ENCODE peak calls at places on chromosomes 11 and 22, in eight cellular contexts. One of them, this sample, is unnamed.

GRCh38 chr11:4181780-4182721 is 87.5 kb downstream of the RRM1 start:
- DNase-seq in PC-3: peak
- DNase-seq in C1 segment of cervical spinal cord: no peak
- DNase-seq in activated CD4-positive, alpha-beta T cell treated with anti-CD3 and anti-CD28 coated beads, Interleukin-2, amount 50 U/mL, for 1 hour: peak
- DNase-seq in stimulated activated CD4-positive, alpha-beta T cell treated with anti-CD3 and anti-CD28 coated beads, Interleukin-1b, Interleukin-23, amount 100 ng/mL, for 24 hours: no peak
- DNase-seq in activated T-cell treated with anti-CD3 and anti-CD28 coated beads, Interleukin-2, amount 50 U/mL, for 72 hours: peak
- DNase-seq in HFFc6: peak
- DNase-seq in HTR-8/SVneo: peak
- DNase-seq in this sample: peak

GRCh38 chr11:46353706-46354105 is 6.4 kb downstream of the DGKZ start:
- DNase-seq in PC-3: no peak
- DNase-seq in C1 segment of cervical spinal cord: no peak
- DNase-seq in activated CD4-positive, alpha-beta T cell treated with anti-CD3 and anti-CD28 coated beads, Interleukin-2, amount 50 U/mL, for 1 hour: no peak
- DNase-seq in stimulated activated CD4-positive, alpha-beta T cell treated with anti-CD3 and anti-CD28 coated beads, Interleukin-1b, Interleukin-23, amount 100 ng/mL, for 24 hours: peak
- DNase-seq in activated T-cell treated with anti-CD3 and anti-CD28 coated beads, Interleukin-2, amount 50 U/mL, for 72 hours: peak
- DNase-seq in HFFc6: no peak
- DNase-seq in HTR-8/SVneo: no peak
- DNase-seq in this sample: no peak

GRCh38 chr11:71084306-71085012 is 167.9 kb downstream of the SHANK2 start:
- DNase-seq in PC-3: no peak
- DNase-seq in C1 segment of cervical spinal cord: no peak
- DNase-seq in activated CD4-positive, alpha-beta T cell treated with anti-CD3 and anti-CD28 coated beads, Interleukin-2, amount 50 U/mL, for 1 hour: no peak
- DNase-seq in stimulated activated CD4-positive, alpha-beta T cell treated with anti-CD3 and anti-CD28 coated beads, Interleukin-1b, Interleukin-23, amount 100 ng/mL, for 24 hours: no peak
- DNase-seq in activated T-cell treated with anti-CD3 and anti-CD28 coated beads, Interleukin-2, amount 50 U/mL, for 72 hours: no peak
- DNase-seq in HFFc6: no peak
- DNase-seq in HTR-8/SVneo: no peak
- DNase-seq in this sample: no peak

GRCh38 chr22:19466126-19466716 is 12.8 kb downstream of the UFD1 start:
- DNase-seq in PC-3: no peak
- DNase-seq in C1 segment of cervical spinal cord: no peak
- DNase-seq in activated CD4-positive, alpha-beta T cell treated with anti-CD3 and anti-CD28 coated beads, Interleukin-2, amount 50 U/mL, for 1 hour: no peak
- DNase-seq in stimulated activated CD4-positive, alpha-beta T cell treated with anti-CD3 and anti-CD28 coated beads, Interleukin-1b, Interleukin-23, amount 100 ng/mL, for 24 hours: no peak
- DNase-seq in activated T-cell treated with anti-CD3 and anti-CD28 coated beads, Interleukin-2, amount 50 U/mL, for 72 hours: no peak
- DNase-seq in HFFc6: no peak
- DNase-seq in HTR-8/SVneo: no peak
- DNase-seq in this sample: no peak

GRCh38 chr11:108027057-108027456 is 18.4 kb downstream of the CUL5 start:
- DNase-seq in PC-3: no peak
- DNase-seq in C1 segment of cervical spinal cord: no peak
- DNase-seq in activated CD4-positive, alpha-beta T cell treated with anti-CD3 and anti-CD28 coated beads, Interleukin-2, amount 50 U/mL, for 1 hour: no peak
- DNase-seq in stimulated activated CD4-positive, alpha-beta T cell treated with anti-CD3 and anti-CD28 coated beads, Interleukin-1b, Interleukin-23, amount 100 ng/mL, for 24 hours: no peak
- DNase-seq in activated T-cell treated with anti-CD3 and anti-CD28 coated beads, Interleukin-2, amount 50 U/mL, for 72 hours: no peak
- DNase-seq in HFFc6: no peak
- DNase-seq in HTR-8/SVneo: no peak
- DNase-seq in this sample: no peak

GRCh38 chr22:28052818-28053217 is 133.8 kb upstream of the PITPNB start:
- DNase-seq in PC-3: no peak
- DNase-seq in C1 segment of cervical spinal cord: no peak
- DNase-seq in activated CD4-positive, alpha-beta T cell treated with anti-CD3 and anti-CD28 coated beads, Interleukin-2, amount 50 U/mL, for 1 hour: no peak
- DNase-seq in stimulated activated CD4-positive, alpha-beta T cell treated with anti-CD3 and anti-CD28 coated beads, Interleukin-1b, Interleukin-23, amount 100 ng/mL, for 24 hours: no peak
- DNase-seq in activated T-cell treated with anti-CD3 and anti-CD28 coated beads, Interleukin-2, amount 50 U/mL, for 72 hours: no peak
- DNase-seq in HFFc6: no peak
- DNase-seq in HTR-8/SVneo: no peak
- DNase-seq in this sample: no peak

GRCh38 chr22:27867958-27868737 is 50.9 kb downstream of the PITPNB start:
- DNase-seq in PC-3: no peak
- DNase-seq in C1 segment of cervical spinal cord: no peak
- DNase-seq in activated CD4-positive, alpha-beta T cell treated with anti-CD3 and anti-CD28 coated beads, Interleukin-2, amount 50 U/mL, for 1 hour: no peak
- DNase-seq in stimulated activated CD4-positive, alpha-beta T cell treated with anti-CD3 and anti-CD28 coated beads, Interleukin-1b, Interleukin-23, amount 100 ng/mL, for 24 hours: no peak
- DNase-seq in activated T-cell treated with anti-CD3 and anti-CD28 coated beads, Interleukin-2, amount 50 U/mL, for 72 hours: no peak
- DNase-seq in HFFc6: no peak
- DNase-seq in HTR-8/SVneo: no peak
- DNase-seq in this sample: no peak

GRCh38 chr11:7569044-7569443 is 55.2 kb downstream of the PPFIBP2 start:
- DNase-seq in PC-3: no peak
- DNase-seq in C1 segment of cervical spinal cord: no peak
- DNase-seq in activated CD4-positive, alpha-beta T cell treated with anti-CD3 and anti-CD28 coated beads, Interleukin-2, amount 50 U/mL, for 1 hour: no peak
- DNase-seq in stimulated activated CD4-positive, alpha-beta T cell treated with anti-CD3 and anti-CD28 coated beads, Interleukin-1b, Interleukin-23, amount 100 ng/mL, for 24 hours: no peak
- DNase-seq in activated T-cell treated with anti-CD3 and anti-CD28 coated beads, Interleukin-2, amount 50 U/mL, for 72 hours: no peak
- DNase-seq in HFFc6: no peak
- DNase-seq in HTR-8/SVneo: no peak
- DNase-seq in this sample: no peak

GRCh38 chr22:18057568-18058209 is 20.1 kb upstream of the PEX26 start:
- DNase-seq in PC-3: peak
- DNase-seq in C1 segment of cervical spinal cord: peak
- DNase-seq in activated CD4-positive, alpha-beta T cell treated with anti-CD3 and anti-CD28 coated beads, Interleukin-2, amount 50 U/mL, for 1 hour: no peak
- DNase-seq in stimulated activated CD4-positive, alpha-beta T cell treated with anti-CD3 and anti-CD28 coated beads, Interleukin-1b, Interleukin-23, amount 100 ng/mL, for 24 hours: no peak
- DNase-seq in activated T-cell treated with anti-CD3 and anti-CD28 coated beads, Interleukin-2, amount 50 U/mL, for 72 hours: no peak
- DNase-seq in HFFc6: peak
- DNase-seq in HTR-8/SVneo: peak
- DNase-seq in this sample: no peak

GRCh38 chr11:123212406-123212805 is 17.4 kb upstream of the CLMP start:
- DNase-seq in PC-3: no peak
- DNase-seq in C1 segment of cervical spinal cord: no peak
- DNase-seq in activated CD4-positive, alpha-beta T cell treated with anti-CD3 and anti-CD28 coated beads, Interleukin-2, amount 50 U/mL, for 1 hour: no peak
- DNase-seq in stimulated activated CD4-positive, alpha-beta T cell treated with anti-CD3 and anti-CD28 coated beads, Interleukin-1b, Interleukin-23, amount 100 ng/mL, for 24 hours: no peak
- DNase-seq in activated T-cell treated with anti-CD3 and anti-CD28 coated beads, Interleukin-2, amount 50 U/mL, for 72 hours: no peak
- DNase-seq in HFFc6: no peak
- DNase-seq in HTR-8/SVneo: no peak
- DNase-seq in this sample: no peak

GRCh38 chr11:75345455-75346224 is 5.8 kb downstream of the ARRB1 start:
- DNase-seq in PC-3: no peak
- DNase-seq in C1 segment of cervical spinal cord: no peak
- DNase-seq in activated CD4-positive, alpha-beta T cell treated with anti-CD3 and anti-CD28 coated beads, Interleukin-2, amount 50 U/mL, for 1 hour: no peak
- DNase-seq in stimulated activated CD4-positive, alpha-beta T cell treated with anti-CD3 and anti-CD28 coated beads, Interleukin-1b, Interleukin-23, amount 100 ng/mL, for 24 hours: no peak
- DNase-seq in activated T-cell treated with anti-CD3 and anti-CD28 coated beads, Interleukin-2, amount 50 U/mL, for 72 hours: peak
- DNase-seq in HFFc6: no peak
- DNase-seq in HTR-8/SVneo: no peak
- DNase-seq in this sample: no peak

GRCh38 chr11:117929568-117930207 is 486 bp upstream of the TMPRSS13 start:
- DNase-seq in PC-3: no peak
- DNase-seq in C1 segment of cervical spinal cord: no peak
- DNase-seq in activated CD4-positive, alpha-beta T cell treated with anti-CD3 and anti-CD28 coated beads, Interleukin-2, amount 50 U/mL, for 1 hour: no peak
- DNase-seq in stimulated activated CD4-positive, alpha-beta T cell treated with anti-CD3 and anti-CD28 coated beads, Interleukin-1b, Interleukin-23, amount 100 ng/mL, for 24 hours: no peak
- DNase-seq in activated T-cell treated with anti-CD3 and anti-CD28 coated beads, Interleukin-2, amount 50 U/mL, for 72 hours: no peak
- DNase-seq in HFFc6: no peak
- DNase-seq in HTR-8/SVneo: no peak
- DNase-seq in this sample: no peak

GRCh38 chr22:28773461-28773867 is 969 bp downstream of the CCDC117 start:
- DNase-seq in PC-3: no peak
- DNase-seq in C1 segment of cervical spinal cord: no peak
- DNase-seq in activated CD4-positive, alpha-beta T cell treated with anti-CD3 and anti-CD28 coated beads, Interleukin-2, amount 50 U/mL, for 1 hour: no peak
- DNase-seq in stimulated activated CD4-positive, alpha-beta T cell treated with anti-CD3 and anti-CD28 coated beads, Interleukin-1b, Interleukin-23, amount 100 ng/mL, for 24 hours: no peak
- DNase-seq in activated T-cell treated with anti-CD3 and anti-CD28 coated beads, Interleukin-2, amount 50 U/mL, for 72 hours: peak
- DNase-seq in HFFc6: peak
- DNase-seq in HTR-8/SVneo: no peak
- DNase-seq in this sample: no peak

GRCh38 chr22:31532060-31532459 is 35.7 kb downstream of the SFI1 start:
- DNase-seq in PC-3: no peak
- DNase-seq in C1 segment of cervical spinal cord: no peak
- DNase-seq in activated CD4-positive, alpha-beta T cell treated with anti-CD3 and anti-CD28 coated beads, Interleukin-2, amount 50 U/mL, for 1 hour: no peak
- DNase-seq in stimulated activated CD4-positive, alpha-beta T cell treated with anti-CD3 and anti-CD28 coated beads, Interleukin-1b, Interleukin-23, amount 100 ng/mL, for 24 hours: no peak
- DNase-seq in activated T-cell treated with anti-CD3 and anti-CD28 coated beads, Interleukin-2, amount 50 U/mL, for 72 hours: no peak
- DNase-seq in HFFc6: peak
- DNase-seq in HTR-8/SVneo: no peak
- DNase-seq in this sample: no peak

GRCh38 chr11:73542175-73542574 is 55.7 kb downstream of the FAM168A start:
- DNase-seq in PC-3: no peak
- DNase-seq in C1 segment of cervical spinal cord: no peak
- DNase-seq in activated CD4-positive, alpha-beta T cell treated with anti-CD3 and anti-CD28 coated beads, Interleukin-2, amount 50 U/mL, for 1 hour: no peak
- DNase-seq in stimulated activated CD4-positive, alpha-beta T cell treated with anti-CD3 and anti-CD28 coated beads, Interleukin-1b, Interleukin-23, amount 100 ng/mL, for 24 hours: no peak
- DNase-seq in activated T-cell treated with anti-CD3 and anti-CD28 coated beads, Interleukin-2, amount 50 U/mL, for 72 hours: no peak
- DNase-seq in HFFc6: no peak
- DNase-seq in HTR-8/SVneo: no peak
- DNase-seq in this sample: no peak

GRCh38 chr11:36333897-36334296 is 37.8 kb downstream of the PRR5L start:
- DNase-seq in PC-3: peak
- DNase-seq in C1 segment of cervical spinal cord: no peak
- DNase-seq in activated CD4-positive, alpha-beta T cell treated with anti-CD3 and anti-CD28 coated beads, Interleukin-2, amount 50 U/mL, for 1 hour: no peak
- DNase-seq in stimulated activated CD4-positive, alpha-beta T cell treated with anti-CD3 and anti-CD28 coated beads, Interleukin-1b, Interleukin-23, amount 100 ng/mL, for 24 hours: no peak
- DNase-seq in activated T-cell treated with anti-CD3 and anti-CD28 coated beads, Interleukin-2, amount 50 U/mL, for 72 hours: no peak
- DNase-seq in HFFc6: peak
- DNase-seq in HTR-8/SVneo: no peak
- DNase-seq in this sample: no peak

GRCh38 chr11:71305041-71305440 is 52.7 kb upstream of the SHANK2 start:
- DNase-seq in PC-3: no peak
- DNase-seq in C1 segment of cervical spinal cord: no peak
- DNase-seq in activated CD4-positive, alpha-beta T cell treated with anti-CD3 and anti-CD28 coated beads, Interleukin-2, amount 50 U/mL, for 1 hour: no peak
- DNase-seq in stimulated activated CD4-positive, alpha-beta T cell treated with anti-CD3 and anti-CD28 coated beads, Interleukin-1b, Interleukin-23, amount 100 ng/mL, for 24 hours: no peak
- DNase-seq in activated T-cell treated with anti-CD3 and anti-CD28 coated beads, Interleukin-2, amount 50 U/mL, for 72 hours: no peak
- DNase-seq in HFFc6: no peak
- DNase-seq in HTR-8/SVneo: no peak
- DNase-seq in this sample: no peak

GRCh38 chr11:76153609-76153949 is 52.7 kb downstream of the WNT11 start:
- DNase-seq in PC-3: peak
- DNase-seq in C1 segment of cervical spinal cord: no peak
- DNase-seq in activated CD4-positive, alpha-beta T cell treated with anti-CD3 and anti-CD28 coated beads, Interleukin-2, amount 50 U/mL, for 1 hour: no peak
- DNase-seq in stimulated activated CD4-positive, alpha-beta T cell treated with anti-CD3 and anti-CD28 coated beads, Interleukin-1b, Interleukin-23, amount 100 ng/mL, for 24 hours: no peak
- DNase-seq in activated T-cell treated with anti-CD3 and anti-CD28 coated beads, Interleukin-2, amount 50 U/mL, for 72 hours: no peak
- DNase-seq in HFFc6: peak
- DNase-seq in HTR-8/SVneo: no peak
- DNase-seq in this sample: no peak

This sample was measured in D341Med.